ENCODE peak calls at places on chromosome 19, in four cellular contexts. F is fibroblast of lung, G is WTC11, D is pancreas. Y is an unnamed sample.

GRCh38 chr19:33234736-33235135 is 9.1 kb upstream of the SLC7A10 start:
- DNase-seq in F (no peak), G (no peak), D (no peak), Y (no peak)

GRCh38 chr19:34220472-34221063 is 33.8 kb upstream of the GARRE1 start:
- DNase-seq in F (peak; percentile 70), G (peak; percentile 55), D (peak; percentile 66), Y (peak; percentile 61)

GRCh38 chr19:48367855-48368254 is 3.7 kb downstream of the SYNGR4 start:
- DNase-seq in F (no peak), G (no peak), D (peak; percentile 42), Y (no peak)

GRCh38 chr19:53545271-53546065 is 7.5 kb downstream of the ZNF331 start:
- DNase-seq in F (peak; percentile 77), G (no peak), D (no peak), Y (no peak)

GRCh38 chr19:20453424-20453938 is 112.1 kb downstream of the ZNF737 start:
- DNase-seq in F (no peak), G (no peak), D (no peak), Y (no peak)

GRCh38 chr19:36203293-36203692 is 11.2 kb downstream of the ZNF565 start:
- DNase-seq in F (no peak), G (no peak), D (no peak), Y (no peak)

GRCh38 chr19:5827891-5828660 is 11.4 kb downstream of the FUT6 start:
- DNase-seq in F (peak; percentile 94), G (peak; percentile 93), D (peak; percentile 93), Y (peak; percentile 92)

GRCh38 chr19:16584825-16585801 is 12.9 kb upstream of the SLC35E1 start:
- DNase-seq in F (no peak), G (no peak), D (no peak), Y (no peak)

GRCh38 chr19:16260160-16260793 is 62.6 kb downstream of the AP1M1 start:
- DNase-seq in F (no peak), G (no peak), D (no peak), Y (no peak)

GRCh38 chr19:10402441-10403038 is 802 bp downstream of the CDC37 start:
- DNase-seq in F (peak; percentile 52), G (no peak), D (no peak), Y (no peak)

GRCh38 chr19:51122112-51122981 is 2.4 kb upstream of the SIGLEC9 start:
- DNase-seq in F (no peak), G (no peak), D (no peak), Y (no peak)

GRCh38 chr19:6271721-6272410 is 7.9 kb downstream of the MLLT1 start:
- DNase-seq in F (peak; percentile 74), G (peak; percentile 24), D (peak; percentile 65), Y (no peak)

GRCh38 chr19:17337675-17338439 is 504 bp downstream of the GTPBP3 start:
- DNase-seq in F (no peak), G (peak; percentile 48), D (no peak), Y (no peak)

GRCh38 chr19:10237702-10238101 is 6.6 kb upstream of the S1PR2 start:
- DNase-seq in F (no peak), G (no peak), D (no peak), Y (no peak)

GRCh38 chr19:17616961-17617806 is 61.7 kb downstream of the COLGALT1 start:
- DNase-seq in F (no peak), G (peak; percentile 81), D (no peak), Y (no peak)

GRCh38 chr19:14073925-14074838 is 1.6 kb downstream of the MISP3 start:
- DNase-seq in F (no peak), G (no peak), D (no peak), Y (no peak)

GRCh38 chr19:2246014-2246620 is 3.0 kb upstream of the AMH start:
- DNase-seq in F (no peak), G (no peak), D (no peak), Y (no peak)

GRCh38 chr19:50311723-50312635 is 17.2 kb downstream of the KCNC3 start:
- DNase-seq in F (no peak), G (peak; percentile 82), D (peak; percentile 31), Y (peak; percentile 52)

GRCh38 chr19:49929121-49929610 is at the start of the genes ATF5 and NUP62:
- DNase-seq in F (peak; percentile 84), G (peak; percentile 88), D (peak; percentile 88), Y (peak; percentile 95)

GRCh38 chr19:5691205-5691929 is 1.3 kb downstream of the RPL36 start:
- DNase-seq in F (peak; percentile 73), G (no peak), D (peak; percentile 74), Y (no peak)

GRCh38 chr19:16326401-16327130 is 1.9 kb downstream of the KLF2 start:
- DNase-seq in F (no peak), G (peak; percentile 60), D (no peak), Y (no peak)

GRCh38 chr19:56971230-56971629 is 130.7 kb upstream of the PEG3 start:
- DNase-seq in F (no peak), G (no peak), D (no peak), Y (no peak)

GRCh38 chr19:7294571-7295212 is 478 bp upstream of the INSR start:
- DNase-seq in F (peak; percentile 35), G (peak; percentile 53), D (peak; percentile 83), Y (peak; percentile 32)

GRCh38 chr19:14440049-14440448 is 6.9 kb downstream of the PKN1 start:
- DNase-seq in F (no peak), G (no peak), D (no peak), Y (no peak)

GRCh38 chr19:18855647-18856384 is 24.1 kb downstream of the UPF1 start:
- DNase-seq in F (no peak), G (no peak), D (no peak), Y (no peak)

GRCh38 chr19:28554321-28555091 is 658.4 kb downstream of the UQCRFS1 start:
- DNase-seq in F (no peak), G (no peak), D (no peak), Y (no peak)

GRCh38 chr19:14954071-14954655 is 12.9 kb downstream of the OR7C2 start:
- DNase-seq in F (no peak), G (peak; percentile 87), D (peak; percentile 15), Y (no peak)

GRCh38 chr19:1847684-1848398 is 442 bp downstream of the REXO1 start:
- DNase-seq in F (peak; percentile 37), G (no peak), D (no peak), Y (no peak)

GRCh38 chr19:37855098-37855497 is 51.3 kb downstream of the WDR87 start:
- DNase-seq in F (peak; percentile 25), G (no peak), D (peak; percentile 23), Y (no peak)

GRCh38 chr19:18895828-18896341 is at the start of gene CERS1:
- DNase-seq in F (no peak), G (peak; percentile 48), D (no peak), Y (peak; percentile 36)

DNA sequence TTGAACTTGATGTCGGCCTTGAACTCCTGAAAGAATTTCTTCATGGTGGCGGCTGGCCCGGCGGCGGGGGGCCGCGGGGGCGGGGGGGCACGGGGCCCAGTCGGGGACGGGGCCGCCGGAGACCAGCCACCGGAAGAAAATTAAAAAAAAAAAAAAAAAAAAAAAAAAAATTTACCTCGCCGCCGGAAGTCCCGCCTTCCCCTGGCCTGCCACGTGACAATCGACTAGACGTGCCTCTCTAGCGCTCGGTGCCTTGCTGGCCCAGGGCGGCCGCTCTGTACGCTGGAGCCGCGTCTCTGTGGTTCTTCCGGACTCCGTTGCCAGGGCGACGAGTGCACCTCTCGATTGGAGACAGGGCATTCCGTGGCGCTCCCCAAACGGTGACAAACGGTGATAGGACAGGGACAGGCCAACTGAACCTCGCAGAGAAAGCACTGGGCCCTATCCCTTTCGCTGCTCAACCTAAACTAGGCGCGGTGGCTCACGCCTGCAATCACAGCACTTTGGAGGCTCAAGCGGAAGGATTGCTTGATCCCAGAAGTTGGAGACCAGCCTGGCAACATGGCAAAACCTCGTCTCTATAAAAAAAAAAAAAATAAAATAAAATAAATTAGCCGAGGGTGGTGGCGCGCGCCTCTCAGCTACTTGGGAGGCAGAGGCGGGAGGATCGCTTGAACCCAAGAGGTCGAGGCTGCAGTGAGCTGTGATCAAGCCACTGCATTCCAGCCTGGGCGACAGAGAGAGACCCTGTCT is at the start of gene UBXN6:
- DNase-seq in F (peak; percentile 99), G (peak; percentile 98), D (peak; percentile 95), Y (peak; percentile 97)
- TF ChIP-seq CTCF in F (no peak), G (no peak), D (no peak), Y (no peak)

GRCh38 chr19:42693760-42694350 is 46.4 kb downstream of the PSG3 start:
- DNase-seq in F (peak; percentile 32), G (peak; percentile 63), D (peak; percentile 46), Y (no peak)
- TF ChIP-seq CTCF in F (peak; percentile 62), G (peak; percentile 52), D (no peak), Y (no peak)

GRCh38 chr19:45913874-45914830 is at the start of gene NANOS2:
- DNase-seq in F (no peak), G (peak; percentile 94), D (no peak), Y (peak; percentile 45)
- TF ChIP-seq CTCF in F (no peak), G (no peak), D (no peak), Y (no peak)

GRCh38 chr19:45862564-45863334 is at the start of gene SYMPK:
- DNase-seq in F (peak; percentile 98), G (peak; percentile 99), D (peak; percentile 99), Y (peak; percentile 96)
- TF ChIP-seq CTCF in F (no peak), G (no peak), D (no peak), Y (no peak)

GRCh38 chr19:44783545-44783944 is 5.9 kb downstream of the CBLC start:
- DNase-seq in F (no peak), G (no peak), D (no peak), Y (no peak)

GRCh38 chr19:44779150-44779549 is 1.5 kb downstream of the CBLC start:
- DNase-seq in F (no peak), G (no peak), D (no peak), Y (no peak)

GRCh38 chr19:44785271-44785670 is 7.6 kb downstream of the CBLC start:
- DNase-seq in F (no peak), G (no peak), D (no peak), Y (no peak)

GRCh38 chr19:44785993-44786392 is 8.3 kb downstream of the CBLC start:
- DNase-seq in F (no peak), G (no peak), D (no peak), Y (no peak)

DNA sequence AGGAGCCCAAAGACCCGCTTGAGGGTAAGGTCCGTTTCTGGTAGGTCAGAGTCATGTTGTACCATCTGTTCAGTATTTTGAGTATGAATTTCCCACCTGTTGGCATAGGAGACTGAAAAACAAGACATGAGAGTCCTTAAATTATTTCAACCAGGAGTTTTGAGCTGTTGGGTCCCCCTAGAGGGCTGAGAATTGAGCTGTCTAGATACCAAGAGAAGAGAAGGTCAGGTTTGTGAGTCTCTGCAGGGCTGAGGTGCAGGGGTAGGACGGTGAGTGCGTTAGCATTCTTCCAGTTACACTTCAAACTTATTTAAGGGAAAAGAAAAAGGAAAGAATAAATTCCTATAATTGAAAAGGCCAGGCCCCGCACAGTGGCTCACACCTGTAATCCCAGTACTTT is 5.0 kb downstream of the CBLC start:
- DNase-seq in F (no peak), G (no peak), D (no peak), Y (no peak)
- TF ChIP-seq CTCF in F (peak; percentile 10), G (no peak), D (no peak), Y (peak; percentile 14)

Y was measured in neural crest cell.